ENCODE peak calls at places on chromosomes 13 and 19, in eight cellular contexts. K is COR-L47; P is posterior cingulate gyrus; Q is mesendoderm; F is GM23338; C is epithelial cell of esophagus; O is stimulated activated CD8-positive, alpha-beta memory T cell treated with anti-CD3 and anti-CD28 coated beads, Interleukin-7, amount 100 ng/mL, for 1 hour; R is breast epithelium. W is an unnamed sample.

GRCh38 chr13:110197041-110197440 is 109.9 kb downstream of the COL4A1 start:
- DNase-seq in C (peak; percentile 82), F (no peak), Q (no peak), P (no peak), R (no peak), K (no peak), O (no peak), W (no peak)

GRCh38 chr13:78660130-78660857 is 1.3 kb upstream of the OBI1 start:
- DNase-seq in Q (peak; percentile 82), F (peak; percentile 81), O (no peak), R (no peak), P (peak; percentile 69), C (no peak), K (no peak), W (no peak)

GRCh38 chr19:47228937-47229673 is 1.9 kb downstream of the BBC3 start:
- DNase-seq in F (no peak), P (peak; percentile 77), Q (peak; percentile 43), C (peak; percentile 47), R (peak; percentile 35), K (no peak), O (no peak), W (peak; percentile 40)

GRCh38 chr19:942133-942645 is 16.4 kb downstream of the ARID3A start:
- DNase-seq in F (no peak), O (no peak), Q (no peak), K (no peak), R (no peak), C (no peak), P (no peak), W (no peak)

GRCh38 chr13:25181597-25181996 is 9.5 kb upstream of the AMER2 start:
- DNase-seq in F (no peak), O (no peak), R (no peak), K (no peak), C (no peak), P (no peak), Q (no peak), W (no peak)

GRCh38 chr19:43820098-43820860 is 6.8 kb upstream of the ZNF283 start:
- DNase-seq in P (peak; percentile 90), R (no peak), Q (no peak), K (no peak), O (no peak), C (peak; percentile 62), F (peak; percentile 91), W (no peak)

GRCh38 chr13:104301216-104301975 is 1235.2 kb upstream of the SLC10A2 start:
- DNase-seq in R (no peak), F (no peak), O (no peak), Q (no peak), C (no peak), K (peak; percentile 25), P (no peak), W (no peak)

GRCh38 chr13:57633950-57634828 is 2.6 kb downstream of the PCDH17 start:
- DNase-seq in F (peak; percentile 74), Q (peak; percentile 59), R (no peak), C (no peak), P (peak; percentile 87), K (no peak), O (no peak), W (peak; percentile 24)

GRCh38 chr13:33279898-33280549 is 5.5 kb downstream of the STARD13 start:
- DNase-seq in P (no peak), Q (peak; percentile 55), F (no peak), K (no peak), O (no peak), C (peak; percentile 96), R (peak; percentile 54), W (no peak)

GRCh38 chr13:50170447-50171037 is 155.3 kb downstream of the KCNRG start:
- DNase-seq in F (no peak), C (peak; percentile 24), P (no peak), R (no peak), Q (no peak), K (no peak), O (no peak), W (no peak)

GRCh38 chr13:72221276-72221962 is 354.4 kb upstream of the DACH1 start:
- DNase-seq in Q (peak; percentile 95), F (peak; percentile 86), O (no peak), C (peak; percentile 66), R (no peak), K (no peak), P (peak; percentile 54), W (peak; percentile 59)

W was measured in neural progenitor cell.